ENCODE peak calls at places on chromosomes 16 and 17, in ten cellular contexts. R is SK-N-SH, M is tibial nerve, T is thoracic aorta, G is GM04503, W is heart left ventricle, J is Caco-2, Z is RCC 7860, U is NCI-H1092, F is GM23248. N is an unnamed sample.

GRCh38 chr17:57643062-57643461 is 102.0 kb downstream of the CCDC182 start:
- DNase-seq in Z (no peak), R (no peak), T (no peak), M (no peak), U (no peak), J (no peak), W (no peak), G (no peak), F (no peak), N (no peak)

GRCh38 chr16:11242658-11243057 is 13.3 kb downstream of the SOCS1 start:
- DNase-seq in F (no peak), W (no peak), G (no peak), J (no peak), U (no peak), T (no peak), M (no peak), R (no peak), Z (no peak), N (no peak)

GRCh38 chr17:32259596-32259995 is 6.0 kb upstream of the RHBDL3 start:
- DNase-seq in Z (no peak), T (no peak), M (no peak), G (no peak), R (no peak), J (no peak), U (no peak), W (no peak), F (peak; percentile 64), N (peak; percentile 60)

GRCh38 chr17:43219001-43219400 is 7.3 kb downstream of the TMEM106A start:
- DNase-seq in J (no peak), G (no peak), R (no peak), M (no peak), T (no peak), Z (no peak), U (no peak), W (no peak), F (no peak), N (no peak)

GRCh38 chr17:36722121-36722902 is 120.9 kb downstream of the MRM1 start:
- DNase-seq in R (no peak), G (no peak), J (peak; percentile 24), T (no peak), Z (no peak), W (peak; percentile 43), U (peak; percentile 84), F (peak; percentile 42), M (no peak), N (peak; percentile 59)

GRCh38 chr16:89363621-89364393 is 126.6 kb downstream of the ANKRD11 start:
- DNase-seq in T (no peak), M (no peak), G (no peak), J (no peak), U (no peak), F (peak; percentile 84), Z (peak; percentile 74), W (peak; percentile 52), R (peak; percentile 21), N (peak; percentile 66)

GRCh38 chr16:85037050-85037410 is 9.4 kb downstream of the KIAA0513 start:
- DNase-seq in G (no peak), J (no peak), W (no peak), F (peak; percentile 56), Z (peak; percentile 33), R (no peak), U (no peak), M (peak; percentile 21), T (no peak), N (no peak)

GRCh38 chr17:41825175-41825845 is 10.7 kb downstream of the NT5C3B start:
- DNase-seq in R (no peak), W (no peak), Z (no peak), U (no peak), J (no peak), T (no peak), F (no peak), M (no peak), G (no peak), N (no peak)

GRCh38 chr17:63762106-63763078 is 11.0 kb downstream of the CCDC47 start:
- DNase-seq in W (no peak), R (no peak), T (no peak), U (no peak), G (no peak), Z (no peak), F (no peak), M (no peak), J (no peak), N (no peak)

GRCh38 chr17:64074704-64075484 is 54.5 kb upstream of the ICAM2 start:
- DNase-seq in Z (peak; percentile 32), J (peak; percentile 27), M (no peak), G (no peak), W (no peak), U (no peak), F (peak; percentile 77), T (no peak), R (no peak), N (peak; percentile 61)

GRCh38 chr17:6067060-6067459 is 3.1 kb upstream of the WSCD1 start:
- DNase-seq in F (no peak), W (no peak), J (no peak), G (no peak), T (no peak), R (no peak), U (no peak), M (no peak), Z (peak; percentile 71), N (no peak)

GRCh38 chr17:80705988-80706387 is 161.3 kb downstream of the RPTOR start:
- DNase-seq in G (no peak), M (no peak), F (no peak), T (no peak), R (no peak), W (no peak), J (no peak), Z (no peak), U (no peak), N (no peak)

GRCh38 chr17:1053661-1054360 is 56.9 kb downstream of the TIMM22 start:
- DNase-seq in U (no peak), G (no peak), T (no peak), R (no peak), M (no peak), J (no peak), F (no peak), W (peak; percentile 67), Z (no peak), N (no peak)

GRCh38 chr16:74623214-74623842 is 16.4 kb upstream of the GLG1 start:
- DNase-seq in W (no peak), T (no peak), J (peak; percentile 48), R (peak; percentile 47), M (peak; percentile 6), U (peak; percentile 7), F (peak; percentile 68), G (no peak), Z (peak; percentile 28), N (peak; percentile 68)

GRCh38 chr16:565420-566330 is 1.1 kb upstream of the NHLRC4 start:
- DNase-seq in U (no peak), Z (no peak), T (no peak), F (no peak), R (peak; percentile 98), W (no peak), M (no peak), J (no peak), G (no peak), N (no peak)

GRCh38 chr16:53024045-53024444 is 28.7 kb downstream of the CHD9NB start:
- DNase-seq in M (no peak), T (no peak), U (no peak), J (no peak), G (no peak), F (peak; percentile 20), Z (no peak), R (no peak), W (no peak), N (peak; percentile 20)

GRCh38 chr16:64440421-64440831 is 681.4 kb downstream of the CDH11 start:
- DNase-seq in T (no peak), M (peak; percentile 17), R (no peak), J (no peak), G (peak; percentile 99), Z (peak; percentile 97), W (peak; percentile 50), U (no peak), F (peak; percentile 97), N (peak; percentile 77)

GRCh38 chr17:81086789-81087551 is 52.0 kb downstream of the BAIAP2 start:
- DNase-seq in F (no peak), Z (no peak), T (no peak), W (no peak), G (no peak), J (no peak), R (no peak), M (no peak), U (no peak), N (no peak)

GRCh38 chr16:4324871-4325740 is 9.2 kb downstream of the GLIS2 start:
- DNase-seq in M (no peak), G (no peak), T (no peak), W (no peak), Z (no peak), U (no peak), F (no peak), J (no peak), R (peak; percentile 27), N (no peak)

GRCh38 chr17:7894866-7895265 is 6.3 kb downstream of the CHD3 start:
- DNase-seq in U (no peak), J (no peak), T (no peak), Z (no peak), G (no peak), W (no peak), R (no peak), F (no peak), M (no peak), N (no peak)

GRCh38 chr17:72205357-72205756 is 84.5 kb downstream of the SOX9 start:
- DNase-seq in R (no peak), U (no peak), F (no peak), G (no peak), T (no peak), M (no peak), Z (no peak), W (no peak), J (no peak), N (no peak)

GRCh38 chr16:79542196-79542859 is 58.2 kb downstream of the MAF start:
- DNase-seq in U (no peak), R (no peak), Z (no peak), J (no peak), T (no peak), W (peak; percentile 82), F (no peak), G (no peak), M (peak; percentile 34), N (no peak)

GRCh38 chr17:1490643-1491405 is 1.7 kb downstream of the MYO1C start:
- DNase-seq in J (peak; percentile 84), U (no peak), W (peak; percentile 87), F (peak; percentile 76), Z (no peak), R (peak; percentile 90), G (no peak), T (no peak), M (no peak), N (peak; percentile 88)

GRCh38 chr16:22677024-22677830 is 136.7 kb upstream of the HS3ST2 start:
- DNase-seq in M (no peak), G (no peak), U (no peak), R (no peak), J (no peak), W (peak; percentile 56), Z (no peak), T (no peak), F (no peak), N (no peak)

GRCh38 chr17:77222356-77222755 is 81.6 kb downstream of the SEC14L1 start:
- DNase-seq in T (no peak), R (no peak), G (no peak), W (no peak), F (no peak), Z (no peak), J (no peak), U (no peak), M (no peak), N (peak; percentile 36)

GRCh38 chr17:8005951-8006730 is 3.7 kb downstream of the GUCY2D start:
- DNase-seq in Z (no peak), R (peak; percentile 57), T (no peak), U (no peak), M (no peak), F (no peak), G (no peak), J (no peak), W (no peak), N (no peak)

GRCh38 chr16:88306860-88307545 is 75.8 kb upstream of the ZNF469 start:
- DNase-seq in M (no peak), F (peak; percentile 95), U (no peak), J (no peak), T (no peak), Z (peak; percentile 60), G (peak; percentile 95), W (no peak), R (no peak), N (peak; percentile 87)

N was measured in GM03348.